ENCODE peak calls at places on chromosomes 7 and 10, in ten cellular contexts. One of them, this sample, is unnamed.

GRCh38 chr10:129910861-129911260 is 53.2 kb downstream of the EBF3 start:
- DNase-seq in A549: no peak
- DNase-seq in CD8-positive, alpha-beta T cell: no peak
- DNase-seq in OCI-LY7: no peak
- DNase-seq in heart right ventricle: no peak
- DNase-seq in Calu3: no peak
- DNase-seq in endothelial cell: no peak
- DNase-seq in astrocyte of the spinal cord: no peak
- DNase-seq in RWPE1: no peak
- DNase-seq in mucosa of descending colon: no peak
- DNase-seq in this sample: no peak

GRCh38 chr10:3149918-3150317 is 22.7 kb downstream of the PITRM1 start:
- DNase-seq in CD8-positive, alpha-beta T cell: no peak
- DNase-seq in endothelial cell: no peak
- DNase-seq in Calu3: no peak
- DNase-seq in A549: no peak
- DNase-seq in heart right ventricle: no peak
- DNase-seq in RWPE1: no peak
- DNase-seq in mucosa of descending colon: no peak
- DNase-seq in astrocyte of the spinal cord: no peak
- DNase-seq in OCI-LY7: no peak
- DNase-seq in this sample: no peak

GRCh38 chr10:6306917-6307316 is 104.2 kb downstream of the PFKFB3 start:
- DNase-seq in CD8-positive, alpha-beta T cell: no peak
- DNase-seq in A549: no peak
- DNase-seq in endothelial cell: no peak
- DNase-seq in RWPE1: no peak
- DNase-seq in OCI-LY7: no peak
- DNase-seq in heart right ventricle: no peak
- DNase-seq in Calu3: no peak
- DNase-seq in astrocyte of the spinal cord: no peak
- DNase-seq in mucosa of descending colon: no peak
- DNase-seq in this sample: no peak

GRCh38 chr10:47021850-47022249 is 110.6 kb downstream of the PTPN20 start:
- DNase-seq in mucosa of descending colon: no peak
- DNase-seq in RWPE1: no peak
- DNase-seq in CD8-positive, alpha-beta T cell: no peak
- DNase-seq in A549: peak; percentile 28
- DNase-seq in Calu3: no peak
- DNase-seq in endothelial cell: peak; percentile 3
- DNase-seq in astrocyte of the spinal cord: no peak
- DNase-seq in heart right ventricle: no peak
- DNase-seq in OCI-LY7: no peak
- DNase-seq in this sample: peak; percentile 69

GRCh38 chr10:114648368-114648767 is 9.7 kb downstream of the ABLIM1 start:
- DNase-seq in Calu3: no peak
- DNase-seq in heart right ventricle: no peak
- DNase-seq in OCI-LY7: no peak
- DNase-seq in endothelial cell: no peak
- DNase-seq in mucosa of descending colon: no peak
- DNase-seq in A549: peak; percentile 50
- DNase-seq in CD8-positive, alpha-beta T cell: no peak
- DNase-seq in astrocyte of the spinal cord: peak; percentile 60
- DNase-seq in RWPE1: peak; percentile 89
- DNase-seq in this sample: no peak

GRCh38 chr10:56360583-56360966 is 484 bp downstream of the ZWINT start:
- DNase-seq in astrocyte of the spinal cord: no peak
- DNase-seq in RWPE1: no peak
- DNase-seq in CD8-positive, alpha-beta T cell: no peak
- DNase-seq in A549: no peak
- DNase-seq in endothelial cell: no peak
- DNase-seq in Calu3: no peak
- DNase-seq in OCI-LY7: no peak
- DNase-seq in mucosa of descending colon: no peak
- DNase-seq in heart right ventricle: no peak
- DNase-seq in this sample: no peak

GRCh38 chr10:101273736-101274135 is 44.5 kb upstream of the LBX1 start:
- DNase-seq in CD8-positive, alpha-beta T cell: no peak
- DNase-seq in endothelial cell: no peak
- DNase-seq in OCI-LY7: no peak
- DNase-seq in mucosa of descending colon: no peak
- DNase-seq in RWPE1: no peak
- DNase-seq in heart right ventricle: no peak
- DNase-seq in astrocyte of the spinal cord: no peak
- DNase-seq in A549: no peak
- DNase-seq in Calu3: no peak
- DNase-seq in this sample: no peak

GRCh38 chr10:71031601-71032000 is 143.2 kb upstream of the PCBD1 start:
- DNase-seq in astrocyte of the spinal cord: no peak
- DNase-seq in mucosa of descending colon: no peak
- DNase-seq in heart right ventricle: no peak
- DNase-seq in RWPE1: no peak
- DNase-seq in endothelial cell: no peak
- DNase-seq in A549: no peak
- DNase-seq in CD8-positive, alpha-beta T cell: no peak
- DNase-seq in OCI-LY7: no peak
- DNase-seq in Calu3: no peak
- DNase-seq in this sample: no peak

GRCh38 chr10:100909506-100910260 is 3.1 kb upstream of the SLF2 start:
- DNase-seq in OCI-LY7: peak; percentile 22
- DNase-seq in astrocyte of the spinal cord: no peak
- DNase-seq in A549: no peak
- DNase-seq in heart right ventricle: no peak
- DNase-seq in CD8-positive, alpha-beta T cell: no peak
- DNase-seq in Calu3: no peak
- DNase-seq in endothelial cell: no peak
- DNase-seq in RWPE1: no peak
- DNase-seq in mucosa of descending colon: no peak
- DNase-seq in this sample: no peak

GRCh38 chr7:142030846-142031245 is 35.2 kb downstream of the MGAM start:
- DNase-seq in Calu3: no peak
- DNase-seq in CD8-positive, alpha-beta T cell: no peak
- DNase-seq in astrocyte of the spinal cord: no peak
- DNase-seq in mucosa of descending colon: no peak
- DNase-seq in endothelial cell: no peak
- DNase-seq in RWPE1: no peak
- DNase-seq in A549: no peak
- DNase-seq in OCI-LY7: no peak
- DNase-seq in heart right ventricle: no peak
- DNase-seq in this sample: no peak

GRCh38 chr7:129855234-129855673 is 97.5 kb downstream of the UBE2H start:
- DNase-seq in heart right ventricle: no peak
- DNase-seq in OCI-LY7: no peak
- DNase-seq in astrocyte of the spinal cord: peak; percentile 98
- DNase-seq in endothelial cell: no peak
- DNase-seq in Calu3: no peak
- DNase-seq in A549: no peak
- DNase-seq in RWPE1: no peak
- DNase-seq in CD8-positive, alpha-beta T cell: no peak
- DNase-seq in mucosa of descending colon: no peak
- DNase-seq in this sample: no peak

GRCh38 chr10:43781480-43782361 is 133.0 kb upstream of the ZNF32 start:
- DNase-seq in mucosa of descending colon: no peak
- DNase-seq in RWPE1: no peak
- DNase-seq in astrocyte of the spinal cord: no peak
- DNase-seq in Calu3: no peak
- DNase-seq in OCI-LY7: no peak
- DNase-seq in heart right ventricle: no peak
- DNase-seq in endothelial cell: no peak
- DNase-seq in A549: no peak
- DNase-seq in CD8-positive, alpha-beta T cell: no peak
- DNase-seq in this sample: no peak

GRCh38 chr10:110311357-110311949 is 6.7 kb upstream of the SMNDC1 start:
- DNase-seq in astrocyte of the spinal cord: peak; percentile 65
- DNase-seq in A549: peak; percentile 54
- DNase-seq in mucosa of descending colon: peak; percentile 80
- DNase-seq in OCI-LY7: peak; percentile 77
- DNase-seq in RWPE1: peak; percentile 70
- DNase-seq in heart right ventricle: peak; percentile 55
- DNase-seq in CD8-positive, alpha-beta T cell: no peak
- DNase-seq in endothelial cell: peak; percentile 46
- DNase-seq in Calu3: peak; percentile 33
- DNase-seq in this sample: no peak

GRCh38 chr10:84329094-84329611 is 764 bp downstream of the CCSER2 start:
- DNase-seq in A549: peak; percentile 40
- DNase-seq in astrocyte of the spinal cord: peak; percentile 63
- DNase-seq in CD8-positive, alpha-beta T cell: peak; percentile 48
- DNase-seq in heart right ventricle: peak; percentile 26
- DNase-seq in Calu3: no peak
- DNase-seq in RWPE1: no peak
- DNase-seq in mucosa of descending colon: peak; percentile 45
- DNase-seq in OCI-LY7: peak; percentile 72
- DNase-seq in endothelial cell: peak; percentile 24
- DNase-seq in this sample: no peak

GRCh38 chr10:84329986-84330651 is 1.7 kb downstream of the CCSER2 start:
- DNase-seq in OCI-LY7: no peak
- DNase-seq in CD8-positive, alpha-beta T cell: peak; percentile 14
- DNase-seq in A549: no peak
- DNase-seq in RWPE1: no peak
- DNase-seq in endothelial cell: no peak
- DNase-seq in heart right ventricle: no peak
- DNase-seq in astrocyte of the spinal cord: no peak
- DNase-seq in Calu3: no peak
- DNase-seq in mucosa of descending colon: no peak
- DNase-seq in this sample: no peak

GRCh38 chr10:84333864-84334451 is 5.6 kb downstream of the CCSER2 start:
- DNase-seq in heart right ventricle: no peak
- DNase-seq in mucosa of descending colon: no peak
- DNase-seq in endothelial cell: no peak
- DNase-seq in CD8-positive, alpha-beta T cell: peak; percentile 60
- DNase-seq in OCI-LY7: peak; percentile 36
- DNase-seq in A549: no peak
- DNase-seq in Calu3: no peak
- DNase-seq in astrocyte of the spinal cord: no peak
- DNase-seq in RWPE1: peak; percentile 69
- DNase-seq in this sample: no peak

GRCh38 chr10:84331091-84331490 is 2.7 kb downstream of the CCSER2 start:
- DNase-seq in heart right ventricle: no peak
- DNase-seq in Calu3: no peak
- DNase-seq in CD8-positive, alpha-beta T cell: no peak
- DNase-seq in A549: no peak
- DNase-seq in OCI-LY7: no peak
- DNase-seq in RWPE1: no peak
- DNase-seq in astrocyte of the spinal cord: no peak
- DNase-seq in endothelial cell: no peak
- DNase-seq in mucosa of descending colon: no peak
- DNase-seq in this sample: no peak

GRCh38 chr10:84328303-84329093 is at the start of gene CCSER2:
- DNase-seq in endothelial cell: peak; percentile 99
- DNase-seq in CD8-positive, alpha-beta T cell: peak; percentile 81
- DNase-seq in A549: peak; percentile 86
- DNase-seq in Calu3: peak; percentile 97
- DNase-seq in mucosa of descending colon: peak; percentile 99
- DNase-seq in astrocyte of the spinal cord: peak; percentile 95
- DNase-seq in OCI-LY7: peak; percentile 91
- DNase-seq in RWPE1: peak; percentile 100
- DNase-seq in heart right ventricle: peak; percentile 97
- DNase-seq in this sample: peak; percentile 99
- TF ChIP-seq CTCF in endothelial cell: no peak
- TF ChIP-seq CTCF in CD8-positive, alpha-beta T cell: no peak
- TF ChIP-seq CTCF in A549: no peak
- TF ChIP-seq CTCF in Calu3: no peak
- TF ChIP-seq CTCF in mucosa of descending colon: no peak
- TF ChIP-seq CTCF in astrocyte of the spinal cord: no peak
- TF ChIP-seq CTCF in OCI-LY7: peak; percentile 52
- TF ChIP-seq CTCF in RWPE1: no peak
- TF ChIP-seq CTCF in heart right ventricle: peak; percentile 32
- TF ChIP-seq CTCF in this sample: peak; percentile 17

DNA sequence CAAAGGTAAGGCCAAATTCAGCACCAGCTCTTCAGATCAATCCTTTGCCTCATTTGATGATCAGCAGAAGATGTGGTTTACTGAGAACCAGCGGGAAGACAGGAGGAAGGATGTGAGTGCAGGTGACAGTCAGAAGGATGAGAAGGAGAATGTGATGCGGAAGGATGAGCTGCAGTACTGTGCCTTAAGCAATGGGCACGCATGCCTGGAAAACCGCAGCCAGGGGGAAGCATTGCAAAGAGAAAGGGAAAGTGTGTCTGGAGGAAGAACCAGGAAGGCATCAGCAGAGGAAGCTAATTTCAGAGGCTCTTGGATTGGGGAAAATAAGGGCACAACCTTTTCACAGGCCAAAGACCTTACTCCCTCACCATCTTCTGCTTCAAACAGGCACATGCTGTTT is 25.7 kb downstream of the C10orf71 start:
- DNase-seq in A549: no peak
- DNase-seq in astrocyte of the spinal cord: no peak
- DNase-seq in Calu3: no peak
- DNase-seq in endothelial cell: peak; percentile 13
- DNase-seq in CD8-positive, alpha-beta T cell: no peak
- DNase-seq in RWPE1: peak; percentile 16
- DNase-seq in mucosa of descending colon: no peak
- DNase-seq in OCI-LY7: no peak
- DNase-seq in heart right ventricle: no peak
- DNase-seq in this sample: peak; percentile 76
- TF ChIP-seq CTCF in A549: no peak
- TF ChIP-seq CTCF in astrocyte of the spinal cord: peak; percentile 27
- TF ChIP-seq CTCF in Calu3: no peak
- TF ChIP-seq CTCF in endothelial cell: no peak
- TF ChIP-seq CTCF in CD8-positive, alpha-beta T cell: no peak
- TF ChIP-seq CTCF in RWPE1: no peak
- TF ChIP-seq CTCF in mucosa of descending colon: no peak
- TF ChIP-seq CTCF in OCI-LY7: no peak
- TF ChIP-seq CTCF in heart right ventricle: no peak
- TF ChIP-seq CTCF in this sample: peak; percentile 45

DNA sequence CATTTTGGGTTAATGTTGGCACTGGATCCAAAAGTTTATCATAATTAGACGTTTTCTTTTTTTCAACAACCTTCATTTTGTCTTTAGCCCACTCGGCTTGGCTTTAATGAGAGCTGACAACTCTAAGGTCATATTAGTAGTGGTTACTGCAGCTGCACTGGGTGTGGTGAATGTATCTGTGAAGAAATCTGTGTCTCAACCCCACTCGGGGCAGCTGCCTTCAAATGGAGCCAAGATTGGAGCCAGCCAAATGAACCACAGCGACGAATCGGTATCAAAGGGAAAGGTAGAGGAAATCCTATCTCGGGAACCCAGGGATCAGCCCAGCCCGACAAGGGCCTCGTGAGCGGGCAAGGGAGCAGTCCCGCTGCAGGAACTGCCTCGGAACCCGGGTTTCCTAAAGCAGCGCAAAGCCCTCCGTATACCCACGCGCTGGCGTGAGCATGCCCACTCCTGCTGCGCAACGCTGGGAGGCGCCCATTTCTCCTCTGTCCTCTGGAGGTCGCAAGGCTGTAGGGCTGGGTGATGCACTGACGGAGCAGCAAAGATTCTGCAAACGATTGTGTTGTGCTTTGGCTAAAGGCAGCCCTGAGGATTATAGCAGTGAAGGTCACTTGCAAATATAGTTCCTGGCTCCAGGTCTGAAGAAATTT is 98.7 kb upstream of the MBL2 start:
- DNase-seq in mucosa of descending colon: no peak
- DNase-seq in heart right ventricle: no peak
- DNase-seq in A549: no peak
- DNase-seq in Calu3: no peak
- DNase-seq in astrocyte of the spinal cord: no peak
- DNase-seq in endothelial cell: no peak
- DNase-seq in OCI-LY7: no peak
- DNase-seq in RWPE1: no peak
- DNase-seq in CD8-positive, alpha-beta T cell: no peak
- DNase-seq in this sample: no peak
- TF ChIP-seq CTCF in mucosa of descending colon: no peak
- TF ChIP-seq CTCF in heart right ventricle: no peak
- TF ChIP-seq CTCF in A549: no peak
- TF ChIP-seq CTCF in Calu3: no peak
- TF ChIP-seq CTCF in astrocyte of the spinal cord: no peak
- TF ChIP-seq CTCF in endothelial cell: no peak
- TF ChIP-seq CTCF in OCI-LY7: no peak
- TF ChIP-seq CTCF in RWPE1: no peak
- TF ChIP-seq CTCF in CD8-positive, alpha-beta T cell: no peak
- TF ChIP-seq CTCF in this sample: no peak

GRCh38 chr7:6164491-6164890 is 107.9 kb downstream of the CYTH3 start:
- DNase-seq in RWPE1: no peak
- DNase-seq in CD8-positive, alpha-beta T cell: no peak
- DNase-seq in astrocyte of the spinal cord: no peak
- DNase-seq in OCI-LY7: no peak
- DNase-seq in endothelial cell: peak; percentile 15
- DNase-seq in heart right ventricle: peak; percentile 58
- DNase-seq in A549: peak; percentile 53
- DNase-seq in Calu3: no peak
- DNase-seq in mucosa of descending colon: no peak
- DNase-seq in this sample: no peak
- TF ChIP-seq CTCF in RWPE1: no peak
- TF ChIP-seq CTCF in CD8-positive, alpha-beta T cell: no peak
- TF ChIP-seq CTCF in astrocyte of the spinal cord: peak; percentile 52
- TF ChIP-seq CTCF in OCI-LY7: peak; percentile 13
- TF ChIP-seq CTCF in endothelial cell: no peak
- TF ChIP-seq CTCF in heart right ventricle: peak; percentile 11
- TF ChIP-seq CTCF in A549: no peak
- TF ChIP-seq CTCF in Calu3: peak; percentile 26
- TF ChIP-seq CTCF in mucosa of descending colon: no peak
- TF ChIP-seq CTCF in this sample: peak; percentile 51